ENCODE peak calls at places on chromosomes 6 and 20, in five cellular contexts. G is SK-N-SH, Q is K562, C is HepG2, L is H1. M is an unnamed sample.

GRCh38 chr6:5279891-5280338 is 18.6 kb downstream of the FARS2 start:
- DNase-seq in G (no peak), Q (no peak), C (no peak), L (no peak), M (no peak)

GRCh38 chr6:30411515-30412207 is 66.7 kb downstream of the RPP21 start:
- DNase-seq in G (no peak), Q (peak; percentile 30), C (peak; percentile 52), L (peak; percentile 51), M (no peak)

GRCh38 chr6:25882066-25882496 is 8.0 kb upstream of the SLC17A3 start:
- DNase-seq in G (no peak), Q (no peak), C (no peak), L (peak; percentile 57), M (no peak)

GRCh38 chr20:9166153-9166780 is 97.4 kb downstream of the PLCB4 start:
- DNase-seq in G (no peak), Q (no peak), C (no peak), L (no peak), M (no peak)

GRCh38 chr20:2879148-2879547 is 5.9 kb downstream of the PTPRA start:
- DNase-seq in G (no peak), Q (no peak), C (no peak), L (no peak), M (no peak)

GRCh38 chr6:140538926-140539325 is 1164.5 kb upstream of the CITED2 start:
- DNase-seq in G (no peak), Q (no peak), C (no peak), L (no peak), M (no peak)

GRCh38 chr6:159966981-159967380 is 1.9 kb upstream of the IGF2R start:
- DNase-seq in G (no peak), Q (no peak), C (no peak), L (no peak), M (no peak)

GRCh38 chr20:50172347-50173013 is 18.1 kb upstream of the CEBPB start:
- DNase-seq in G (no peak), Q (no peak), C (peak; percentile 97), L (peak; percentile 82), M (no peak)

GRCh38 chr20:32019563-32020463 is 9.6 kb downstream of the CCM2L start:
- DNase-seq in G (no peak), Q (no peak), C (no peak), L (no peak), M (no peak)

GRCh38 chr6:64990652-64991304 is 716.2 kb downstream of the EYS start:
- DNase-seq in G (no peak), Q (no peak), C (no peak), L (no peak), M (no peak)

GRCh38 chr6:137967689-137968467 is 100.8 kb downstream of the TNFAIP3 start:
- DNase-seq in G (no peak), Q (no peak), C (no peak), L (no peak), M (no peak)

GRCh38 chr6:10690651-10691445 is 3.6 kb downstream of the C6orf52 start:
- DNase-seq in G (no peak), Q (no peak), C (no peak), L (no peak), M (no peak)

GRCh38 chr20:57612916-57613315 is 7.3 kb downstream of the ZBP1 start:
- DNase-seq in G (no peak), Q (no peak), C (no peak), L (no peak), M (no peak)

GRCh38 chr6:168676552-168677317 is 235.8 kb downstream of the SMOC2 start:
- DNase-seq in G (no peak), Q (no peak), C (no peak), L (no peak), M (no peak)

GRCh38 chr6:137491478-137491877 is 2.7 kb downstream of the OLIG3 start:
- DNase-seq in G (no peak), Q (no peak), C (no peak), L (no peak), M (no peak)

GRCh38 chr6:79536615-79536968 is 638 bp downstream of the LCA5 start:
- DNase-seq in G (no peak), Q (no peak), C (no peak), L (no peak), M (no peak)

GRCh38 chr6:16273266-16273665 is 34.9 kb downstream of the GMPR start:
- DNase-seq in G (no peak), Q (no peak), C (no peak), L (no peak), M (no peak)

GRCh38 chr20:3449319-3449718 is 21.5 kb upstream of the ATRN start:
- DNase-seq in G (no peak), Q (no peak), C (no peak), L (no peak), M (no peak)

GRCh38 chr20:22607695-22608094 is 23.3 kb upstream of the FOXA2 start:
- DNase-seq in G (no peak), Q (no peak), C (no peak), L (no peak), M (no peak)

GRCh38 chr20:56778765-56779195 is 149.7 kb downstream of the TFAP2C start:
- DNase-seq in G (peak; percentile 19), Q (no peak), C (no peak), L (no peak), M (no peak)

GRCh38 chr6:35185302-35185681 is 28.5 kb upstream of the SCUBE3 start:
- DNase-seq in G (no peak), Q (no peak), C (peak; percentile 82), L (no peak), M (no peak)

GRCh38 chr6:166040292-166040691 is 127.4 kb downstream of the TBXT start:
- DNase-seq in G (no peak), Q (no peak), C (no peak), L (no peak), M (no peak)

GRCh38 chr6:71733970-71734899 is 152.1 kb upstream of the RIMS1 start:
- DNase-seq in G (no peak), Q (no peak), C (no peak), L (no peak), M (no peak)

GRCh38 chr6:97947841-97948240 is 664.8 kb upstream of the MMS22L start:
- DNase-seq in G (peak; percentile 7), Q (no peak), C (peak; percentile 1), L (no peak), M (no peak)

GRCh38 chr6:75747371-75747984 is 1.6 kb upstream of the MYO6 start:
- DNase-seq in G (no peak), Q (no peak), C (no peak), L (no peak), M (no peak)

GRCh38 chr6:109370336-109370735 is 11.9 kb downstream of the CD164 start:
- DNase-seq in G (no peak), Q (no peak), C (no peak), L (no peak), M (no peak)

DNA sequence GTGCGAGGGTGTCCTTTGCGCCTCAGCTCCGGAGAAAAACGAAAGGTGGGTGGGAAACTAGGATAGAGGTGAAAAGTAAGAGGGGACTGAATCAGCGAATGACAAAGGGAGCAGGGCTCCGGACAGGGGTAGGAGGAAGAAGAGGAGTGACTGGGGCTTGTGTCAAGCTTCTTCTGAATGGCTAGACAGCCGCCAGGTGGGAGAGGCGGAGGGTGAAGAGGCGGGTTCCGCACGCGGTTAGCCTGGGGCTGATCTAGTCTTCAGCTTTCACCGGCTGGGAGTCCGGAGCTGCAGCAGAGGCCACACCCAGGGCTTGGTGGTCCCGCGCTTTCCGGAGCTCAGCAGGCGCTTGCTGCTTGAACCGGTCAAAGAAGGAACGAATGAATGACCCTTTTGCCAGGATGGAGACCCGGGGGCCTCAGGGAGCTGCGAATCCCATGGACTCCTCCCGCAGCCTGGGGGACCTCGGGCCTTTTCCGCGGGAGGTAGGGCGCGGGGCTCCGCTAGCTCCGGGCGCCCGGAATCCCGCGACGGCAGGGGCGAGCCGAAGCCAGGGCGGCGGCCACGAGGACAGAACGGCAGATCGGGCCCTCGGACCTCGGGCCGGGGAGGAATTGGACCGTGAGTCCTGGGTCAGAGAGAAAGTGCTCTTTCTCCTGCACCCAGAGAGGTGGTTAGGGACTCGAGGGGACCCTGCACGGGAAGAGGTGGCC is at the start of gene C6orf141:
- DNase-seq in G (peak; percentile 11), Q (no peak), C (no peak), L (peak; percentile 74), M (no peak)
- TF ChIP-seq GABPA in G (no peak), Q (no peak), C (no peak), L (no peak), M (no peak)

GRCh38 chr20:37773260-37773825 is 79.5 kb downstream of the CTNNBL1 start:
- DNase-seq in G (no peak), Q (no peak), C (no peak), L (no peak), M (no peak)

GRCh38 chr20:37776049-37776448 is 82.2 kb downstream of the CTNNBL1 start:
- DNase-seq in G (no peak), Q (no peak), C (no peak), L (no peak), M (no peak)

GRCh38 chr20:37777012-37777411 is 83.2 kb downstream of the CTNNBL1 start:
- DNase-seq in G (no peak), Q (no peak), C (no peak), L (no peak), M (no peak)

GRCh38 chr20:37774143-37774542 is 80.3 kb downstream of the CTNNBL1 start:
- DNase-seq in G (no peak), Q (no peak), C (no peak), L (no peak), M (no peak)

GRCh38 chr20:37775200-37775599 is 81.4 kb downstream of the CTNNBL1 start:
- DNase-seq in G (no peak), Q (no peak), C (no peak), L (no peak), M (no peak)
- TF ChIP-seq EP300 in G (no peak), Q (no peak), C (no peak), L (no peak), M (no peak)

GRCh38 chr20:24663496-24663895 is 194.1 kb downstream of the SYNDIG1 start:
- DNase-seq in G (no peak), Q (no peak), C (no peak), L (no peak), M (no peak)

GRCh38 chr20:24662756-24663399 is 193.4 kb downstream of the SYNDIG1 start:
- DNase-seq in G (peak; percentile 71), Q (no peak), C (no peak), L (no peak), M (no peak)

GRCh38 chr20:24660651-24661050 is 191.2 kb downstream of the SYNDIG1 start:
- DNase-seq in G (no peak), Q (no peak), C (no peak), L (no peak), M (no peak)

GRCh38 chr20:24661255-24661654 is 191.8 kb downstream of the SYNDIG1 start:
- DNase-seq in G (no peak), Q (no peak), C (no peak), L (no peak), M (no peak)

GRCh38 chr20:24662286-24662685 is 192.9 kb downstream of the SYNDIG1 start:
- DNase-seq in G (no peak), Q (no peak), C (no peak), L (no peak), M (no peak)
- TF ChIP-seq GABPA in G (no peak), Q (no peak), C (no peak), L (no peak), M (no peak)

GRCh38 chr6:129932321-129932720 is 71.2 kb upstream of the TMEM244 start:
- DNase-seq in G (no peak), Q (no peak), C (no peak), L (no peak), M (no peak)

GRCh38 chr6:129940454-129941195 is 77.8 kb upstream of the L3MBTL3 start:
- DNase-seq in G (no peak), Q (no peak), C (no peak), L (no peak), M (no peak)

GRCh38 chr6:129938242-129939020 is 77.3 kb upstream of the TMEM244 start:
- DNase-seq in G (no peak), Q (no peak), C (no peak), L (no peak), M (no peak)

GRCh38 chr6:129936329-129937165 is 75.4 kb upstream of the TMEM244 start:
- DNase-seq in G (no peak), Q (peak; percentile 17), C (peak; percentile 49), L (peak; percentile 25), M (peak; percentile 21)
- TF ChIP-seq EP300 in G (no peak), Q (no peak), C (no peak), L (no peak), M (no peak)

M was measured in GM12878.